ENCODE peak calls at places on chromosomes 16 and 17, in six cellular contexts. C, N, K, M, T and D are unnamed samples.

GRCh38 chr17:28384281-28385036 is 13.0 kb downstream of the SARM1 start:
- DNase-seq in N (peak; percentile 48), C (no peak), K (no peak), T (no peak), M (peak; percentile 42), D (peak; percentile 67)

GRCh38 chr17:4899341-4900230 is at the start of gene C17orf107:
- DNase-seq in T (no peak), N (peak; percentile 82), M (no peak), C (no peak), K (no peak), D (peak; percentile 92)

GRCh38 chr17:29682054-29682453 is 59.3 kb upstream of the CORO6 start:
- DNase-seq in C (no peak), T (no peak), N (no peak), K (no peak), M (no peak), D (no peak)

GRCh38 chr17:41390411-41390938 is 6.9 kb downstream of the KRT31 start:
- DNase-seq in N (no peak), M (no peak), C (no peak), T (no peak), K (no peak), D (no peak)

GRCh38 chr16:22189473-22190168 is 16.5 kb upstream of the EEF2K start:
- DNase-seq in C (no peak), N (no peak), T (no peak), K (no peak), M (no peak), D (no peak)

GRCh38 chr17:63402808-63403207 is 43.3 kb downstream of the CYB561 start:
- DNase-seq in K (no peak), N (no peak), M (no peak), C (no peak), T (no peak), D (no peak)

GRCh38 chr17:51684214-51684613 is 423.9 kb downstream of the UTP18 start:
- DNase-seq in C (no peak), K (no peak), M (no peak), T (no peak), N (no peak), D (no peak)

GRCh38 chr16:794091-794842 is 5.8 kb downstream of the CHTF18 start:
- DNase-seq in K (no peak), T (no peak), N (no peak), C (no peak), M (peak; percentile 45), D (no peak)

GRCh38 chr17:64336760-64337413 is 53.8 kb downstream of the PECAM1 start:
- DNase-seq in M (no peak), K (peak; percentile 7), C (no peak), T (no peak), N (no peak), D (no peak)

GRCh38 chr16:9097266-9098219 is 6.1 kb downstream of the HAPSTR1 start:
- DNase-seq in T (no peak), M (no peak), N (no peak), C (no peak), K (no peak), D (no peak)

GRCh38 chr17:4625181-4625601 is 16.3 kb downstream of the ALOX15 start:
- DNase-seq in M (no peak), N (no peak), K (no peak), T (no peak), C (no peak), D (no peak)

GRCh38 chr17:79114455-79115301 is 40.1 kb downstream of the ENGASE start:
- DNase-seq in T (no peak), C (no peak), K (no peak), N (no peak), M (no peak), D (no peak)

GRCh38 chr16:13521356-13521755 is 398.6 kb upstream of the ERCC4 start:
- DNase-seq in M (no peak), C (no peak), N (no peak), T (no peak), K (peak; percentile 38), D (no peak)

GRCh38 chr16:66271074-66272060 is 95.1 kb upstream of the CDH5 start:
- DNase-seq in K (no peak), M (no peak), N (no peak), C (no peak), T (no peak), D (no peak)

GRCh38 chr17:75896360-75897075 is at the start of gene TRIM65:
- DNase-seq in N (peak; percentile 92), K (no peak), C (no peak), M (peak; percentile 92), T (peak; percentile 56), D (peak; percentile 94)

GRCh38 chr16:68640972-68641371 is 4.1 kb upstream of the CDH3 start:
- DNase-seq in N (no peak), C (no peak), M (no peak), K (no peak), T (no peak), D (no peak)

GRCh38 chr16:67800252-67801046 is 5.9 kb downstream of the RANBP10 start:
- DNase-seq in C (no peak), K (no peak), T (no peak), N (no peak), M (no peak), D (no peak)

GRCh38 chr16:30867747-30868146 is 26.1 kb downstream of the BCL7C start:
- DNase-seq in M (no peak), T (no peak), N (no peak), C (no peak), K (no peak), D (no peak)

GRCh38 chr16:85613609-85614337 is 651 bp downstream of the GSE1 start:
- DNase-seq in C (no peak), N (no peak), K (no peak), T (peak; percentile 46), M (peak; percentile 64), D (no peak)

GRCh38 chr17:44324571-44325275 is at the start of gene SLC25A39:
- DNase-seq in K (no peak), C (no peak), M (peak; percentile 95), N (peak; percentile 80), T (peak; percentile 85), D (peak; percentile 89)

GRCh38 chr16:986925-987581 is 5.5 kb downstream of the SOX8 start:
- DNase-seq in C (no peak), M (no peak), T (no peak), K (no peak), N (no peak), D (no peak)

GRCh38 chr17:39700148-39700987 is 504 bp downstream of the ERBB2 start:
- DNase-seq in M (no peak), C (no peak), N (no peak), K (no peak), T (no peak), D (no peak)

GRCh38 chr17:62665599-62665998 is 38.1 kb downstream of the MRC2 start:
- DNase-seq in T (no peak), C (no peak), M (no peak), K (no peak), N (no peak), D (no peak)

GRCh38 chr16:51697454-51697853 is 546.4 kb upstream of the SALL1 start:
- DNase-seq in K (no peak), C (no peak), N (no peak), M (no peak), T (no peak), D (no peak)

GRCh38 chr17:58344791-58345157 is 7.2 kb downstream of the SUPT4H1 start:
- DNase-seq in N (peak; percentile 19), T (no peak), C (peak; percentile 62), K (no peak), M (no peak), D (peak; percentile 5)

GRCh38 chr16:27312580-27313421 is 973 bp upstream of the IL4R start:
- DNase-seq in N (no peak), T (no peak), C (no peak), M (no peak), K (no peak), D (no peak)

GRCh38 chr16:77431131-77431670 is 3.6 kb downstream of the ADAMTS18 start:
- DNase-seq in C (no peak), M (no peak), K (no peak), N (no peak), T (no peak), D (no peak)

GRCh38 chr17:77459018-77459755 is 318.4 kb downstream of the SEC14L1 start:
- DNase-seq in N (no peak), T (no peak), C (no peak), M (no peak), K (no peak), D (no peak)

GRCh38 chr17:59652119-59652518 is 32.4 kb downstream of the CLTC start:
- DNase-seq in T (no peak), N (no peak), M (no peak), C (no peak), K (no peak), D (no peak)

GRCh38 chr17:56292010-56292409 is 138.7 kb downstream of the ANKFN1 start:
- DNase-seq in C (no peak), T (no peak), M (no peak), K (no peak), N (no peak), D (no peak)

GRCh38 chr17:56290486-56291118 is 137.3 kb downstream of the ANKFN1 start:
- DNase-seq in T (no peak), K (no peak), N (no peak), M (no peak), C (no peak), D (no peak)

GRCh38 chr17:56292628-56293027 is 139.4 kb downstream of the ANKFN1 start:
- DNase-seq in C (no peak), M (no peak), K (no peak), T (no peak), N (no peak), D (no peak)

GRCh38 chr17:56291226-56291805 is 138.0 kb downstream of the ANKFN1 start:
- DNase-seq in C (no peak), T (no peak), K (no peak), N (no peak), M (no peak), D (no peak)

GRCh38 chr17:56289321-56289720 is 136.0 kb downstream of the ANKFN1 start:
- DNase-seq in N (no peak), M (no peak), T (no peak), C (no peak), K (no peak), D (no peak)
- TF ChIP-seq POLR2A in N (no peak), M (no peak), T (no peak), C (no peak), K (no peak), D (no peak)

DNA sequence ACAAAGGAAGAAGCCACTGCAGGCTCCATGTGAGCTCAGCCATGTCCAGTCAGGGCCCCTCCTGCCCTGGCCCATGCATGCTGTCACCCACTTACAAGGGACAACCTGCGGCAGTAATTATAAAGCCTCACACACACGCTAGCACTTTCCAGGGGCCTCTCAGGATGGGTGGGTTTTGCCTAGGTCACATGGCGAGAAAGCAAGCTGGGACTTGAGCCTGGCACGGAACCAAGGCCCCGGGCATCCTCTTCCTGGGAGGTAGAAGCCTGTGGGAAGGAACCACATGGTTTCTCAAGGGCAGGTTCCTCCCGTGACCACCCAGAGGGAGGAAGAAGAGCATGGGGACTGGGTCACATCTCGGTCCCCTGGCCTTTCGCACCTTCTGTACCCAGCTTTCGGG is 7.0 kb downstream of the ZNF319 start:
- DNase-seq in K (no peak), M (no peak), T (no peak), N (no peak), C (no peak), D (no peak)
- TF ChIP-seq TAF1 in K (no peak), M (no peak), T (no peak), N (no peak), C (no peak), D (no peak)

GRCh38 chr17:17393976-17394375 is 82.8 kb upstream of the MED9 start:
- DNase-seq in N (no peak), M (no peak), K (no peak), T (no peak), C (no peak), D (no peak)
- TF ChIP-seq POLR2A in N (no peak), M (no peak), K (no peak), T (no peak), C (no peak), D (no peak)

GRCh38 chr17:69608808-69609494 is 194.5 kb downstream of the MAP2K6 start:
- DNase-seq in N (no peak), K (no peak), M (no peak), T (no peak), C (no peak), D (no peak)
- TF ChIP-seq TAF1 in N (no peak), K (no peak), M (no peak), T (no peak), C (no peak), D (no peak)